ENCODE peak calls at places on chromosomes 2 and 18, in six cellular contexts. One of them, this sample, is unnamed.

GRCh38 chr2:127857494-127857818 is 499 bp downstream of the POLR2D start:
- DNase-seq in activated T-helper 1 cell treated with anti-CD3 and anti-CD28 coated beads, Interleukin-2, amount 50 U/mL, for 16 hours: no peak
- DNase-seq in posterior cingulate gyrus: no peak
- DNase-seq in CD4-positive, alpha-beta T cell: no peak
- DNase-seq in mesothelial cell of epicardium: peak
- DNase-seq in uterus: no peak
- DNase-seq in this sample: peak

GRCh38 chr2:238646803-238647202 is 201.1 kb upstream of the TWIST2 start:
- DNase-seq in activated T-helper 1 cell treated with anti-CD3 and anti-CD28 coated beads, Interleukin-2, amount 50 U/mL, for 16 hours: no peak
- DNase-seq in posterior cingulate gyrus: no peak
- DNase-seq in CD4-positive, alpha-beta T cell: no peak
- DNase-seq in mesothelial cell of epicardium: no peak
- DNase-seq in uterus: no peak
- DNase-seq in this sample: no peak

GRCh38 chr2:30705056-30705455 is 102.2 kb downstream of the CAPN13 start:
- DNase-seq in activated T-helper 1 cell treated with anti-CD3 and anti-CD28 coated beads, Interleukin-2, amount 50 U/mL, for 16 hours: no peak
- DNase-seq in posterior cingulate gyrus: no peak
- DNase-seq in CD4-positive, alpha-beta T cell: no peak
- DNase-seq in mesothelial cell of epicardium: peak
- DNase-seq in uterus: no peak
- DNase-seq in this sample: no peak

GRCh38 chr2:26681656-26682055 is 10.9 kb upstream of the KCNK3 start:
- DNase-seq in activated T-helper 1 cell treated with anti-CD3 and anti-CD28 coated beads, Interleukin-2, amount 50 U/mL, for 16 hours: no peak
- DNase-seq in posterior cingulate gyrus: no peak
- DNase-seq in CD4-positive, alpha-beta T cell: no peak
- DNase-seq in mesothelial cell of epicardium: no peak
- DNase-seq in uterus: no peak
- DNase-seq in this sample: no peak

GRCh38 chr2:20205069-20205468 is 19.9 kb downstream of the SDC1 start:
- DNase-seq in activated T-helper 1 cell treated with anti-CD3 and anti-CD28 coated beads, Interleukin-2, amount 50 U/mL, for 16 hours: no peak
- DNase-seq in posterior cingulate gyrus: no peak
- DNase-seq in CD4-positive, alpha-beta T cell: no peak
- DNase-seq in mesothelial cell of epicardium: no peak
- DNase-seq in uterus: no peak
- DNase-seq in this sample: no peak

GRCh38 chr2:65025453-65026128 is 30.6 kb upstream of the CEP68 start:
- DNase-seq in activated T-helper 1 cell treated with anti-CD3 and anti-CD28 coated beads, Interleukin-2, amount 50 U/mL, for 16 hours: no peak
- DNase-seq in posterior cingulate gyrus: no peak
- DNase-seq in CD4-positive, alpha-beta T cell: no peak
- DNase-seq in mesothelial cell of epicardium: no peak
- DNase-seq in uterus: no peak
- DNase-seq in this sample: no peak

GRCh38 chr2:21657475-21657874 is 533.7 kb downstream of the TDRD15 start:
- DNase-seq in activated T-helper 1 cell treated with anti-CD3 and anti-CD28 coated beads, Interleukin-2, amount 50 U/mL, for 16 hours: no peak
- DNase-seq in posterior cingulate gyrus: no peak
- DNase-seq in CD4-positive, alpha-beta T cell: no peak
- DNase-seq in mesothelial cell of epicardium: no peak
- DNase-seq in uterus: no peak
- DNase-seq in this sample: no peak

GRCh38 chr2:42449163-42450087 is 44.4 kb downstream of the KCNG3 start:
- DNase-seq in activated T-helper 1 cell treated with anti-CD3 and anti-CD28 coated beads, Interleukin-2, amount 50 U/mL, for 16 hours: no peak
- DNase-seq in posterior cingulate gyrus: no peak
- DNase-seq in CD4-positive, alpha-beta T cell: no peak
- DNase-seq in mesothelial cell of epicardium: no peak
- DNase-seq in uterus: no peak
- DNase-seq in this sample: peak

GRCh38 chr2:108182489-108182888 is 57.3 kb upstream of the SULT1C3 start:
- DNase-seq in activated T-helper 1 cell treated with anti-CD3 and anti-CD28 coated beads, Interleukin-2, amount 50 U/mL, for 16 hours: no peak
- DNase-seq in posterior cingulate gyrus: no peak
- DNase-seq in CD4-positive, alpha-beta T cell: no peak
- DNase-seq in mesothelial cell of epicardium: no peak
- DNase-seq in uterus: no peak
- DNase-seq in this sample: no peak

GRCh38 chr18:48803518-48803917 is 147.2 kb downstream of the SMAD7 start:
- DNase-seq in activated T-helper 1 cell treated with anti-CD3 and anti-CD28 coated beads, Interleukin-2, amount 50 U/mL, for 16 hours: no peak
- DNase-seq in posterior cingulate gyrus: no peak
- DNase-seq in CD4-positive, alpha-beta T cell: no peak
- DNase-seq in mesothelial cell of epicardium: peak
- DNase-seq in uterus: peak
- DNase-seq in this sample: no peak

GRCh38 chr2:205835251-205835900 is 153.1 kb downstream of the NRP2 start:
- DNase-seq in activated T-helper 1 cell treated with anti-CD3 and anti-CD28 coated beads, Interleukin-2, amount 50 U/mL, for 16 hours: no peak
- DNase-seq in posterior cingulate gyrus: no peak
- DNase-seq in CD4-positive, alpha-beta T cell: no peak
- DNase-seq in mesothelial cell of epicardium: no peak
- DNase-seq in uterus: peak
- DNase-seq in this sample: no peak

GRCh38 chr18:49017813-49018552 is 67.2 kb upstream of the SMAD7 start:
- DNase-seq in activated T-helper 1 cell treated with anti-CD3 and anti-CD28 coated beads, Interleukin-2, amount 50 U/mL, for 16 hours: no peak
- DNase-seq in posterior cingulate gyrus: peak
- DNase-seq in CD4-positive, alpha-beta T cell: no peak
- DNase-seq in mesothelial cell of epicardium: peak
- DNase-seq in uterus: peak
- DNase-seq in this sample: no peak

GRCh38 chr2:172693037-172693436 is 42.6 kb upstream of the RAPGEF4 start:
- DNase-seq in activated T-helper 1 cell treated with anti-CD3 and anti-CD28 coated beads, Interleukin-2, amount 50 U/mL, for 16 hours: no peak
- DNase-seq in posterior cingulate gyrus: no peak
- DNase-seq in CD4-positive, alpha-beta T cell: no peak
- DNase-seq in mesothelial cell of epicardium: no peak
- DNase-seq in uterus: peak
- DNase-seq in this sample: peak

GRCh38 chr2:145692971-145693478 is 1173.1 kb upstream of the ZEB2 start:
- DNase-seq in activated T-helper 1 cell treated with anti-CD3 and anti-CD28 coated beads, Interleukin-2, amount 50 U/mL, for 16 hours: no peak
- DNase-seq in posterior cingulate gyrus: no peak
- DNase-seq in CD4-positive, alpha-beta T cell: no peak
- DNase-seq in mesothelial cell of epicardium: no peak
- DNase-seq in uterus: no peak
- DNase-seq in this sample: no peak

GRCh38 chr2:201260302-201260800 is at the start of gene CASP8:
- DNase-seq in activated T-helper 1 cell treated with anti-CD3 and anti-CD28 coated beads, Interleukin-2, amount 50 U/mL, for 16 hours: peak
- DNase-seq in posterior cingulate gyrus: no peak
- DNase-seq in CD4-positive, alpha-beta T cell: peak
- DNase-seq in mesothelial cell of epicardium: no peak
- DNase-seq in uterus: peak
- DNase-seq in this sample: no peak

GRCh38 chr2:238898534-238899281 is 50.8 kb downstream of the TWIST2 start:
- DNase-seq in activated T-helper 1 cell treated with anti-CD3 and anti-CD28 coated beads, Interleukin-2, amount 50 U/mL, for 16 hours: no peak
- DNase-seq in posterior cingulate gyrus: no peak
- DNase-seq in CD4-positive, alpha-beta T cell: no peak
- DNase-seq in mesothelial cell of epicardium: no peak
- DNase-seq in uterus: no peak
- DNase-seq in this sample: peak

GRCh38 chr2:101388232-101388631 is 929 bp upstream of the CREG2 start:
- DNase-seq in activated T-helper 1 cell treated with anti-CD3 and anti-CD28 coated beads, Interleukin-2, amount 50 U/mL, for 16 hours: no peak
- DNase-seq in posterior cingulate gyrus: no peak
- DNase-seq in CD4-positive, alpha-beta T cell: no peak
- DNase-seq in mesothelial cell of epicardium: no peak
- DNase-seq in uterus: no peak
- DNase-seq in this sample: no peak

GRCh38 chr2:75710577-75711253 is at the start of gene GCFC2:
- DNase-seq in activated T-helper 1 cell treated with anti-CD3 and anti-CD28 coated beads, Interleukin-2, amount 50 U/mL, for 16 hours: peak
- DNase-seq in posterior cingulate gyrus: peak
- DNase-seq in CD4-positive, alpha-beta T cell: peak
- DNase-seq in mesothelial cell of epicardium: peak
- DNase-seq in uterus: peak
- DNase-seq in this sample: peak

GRCh38 chr2:189014426-189015138 is 40.4 kb downstream of the COL3A1 start:
- DNase-seq in activated T-helper 1 cell treated with anti-CD3 and anti-CD28 coated beads, Interleukin-2, amount 50 U/mL, for 16 hours: no peak
- DNase-seq in posterior cingulate gyrus: no peak
- DNase-seq in CD4-positive, alpha-beta T cell: no peak
- DNase-seq in mesothelial cell of epicardium: no peak
- DNase-seq in uterus: no peak
- DNase-seq in this sample: no peak

GRCh38 chr2:16774980-16775963 is 109.6 kb upstream of the CYRIA start:
- DNase-seq in activated T-helper 1 cell treated with anti-CD3 and anti-CD28 coated beads, Interleukin-2, amount 50 U/mL, for 16 hours: no peak
- DNase-seq in posterior cingulate gyrus: peak
- DNase-seq in CD4-positive, alpha-beta T cell: no peak
- DNase-seq in mesothelial cell of epicardium: no peak
- DNase-seq in uterus: no peak
- DNase-seq in this sample: peak

GRCh38 chr2:239327536-239328305 is 73.1 kb downstream of the HDAC4 start:
- DNase-seq in activated T-helper 1 cell treated with anti-CD3 and anti-CD28 coated beads, Interleukin-2, amount 50 U/mL, for 16 hours: no peak
- DNase-seq in posterior cingulate gyrus: no peak
- DNase-seq in CD4-positive, alpha-beta T cell: no peak
- DNase-seq in mesothelial cell of epicardium: peak
- DNase-seq in uterus: peak
- DNase-seq in this sample: no peak

GRCh38 chr18:22346968-22347611 is 70.6 kb downstream of the CTAGE1 start:
- DNase-seq in activated T-helper 1 cell treated with anti-CD3 and anti-CD28 coated beads, Interleukin-2, amount 50 U/mL, for 16 hours: no peak
- DNase-seq in posterior cingulate gyrus: no peak
- DNase-seq in CD4-positive, alpha-beta T cell: no peak
- DNase-seq in mesothelial cell of epicardium: no peak
- DNase-seq in uterus: peak
- DNase-seq in this sample: no peak

GRCh38 chr2:175019566-175020327 is 14.6 kb upstream of the CHN1 start:
- DNase-seq in activated T-helper 1 cell treated with anti-CD3 and anti-CD28 coated beads, Interleukin-2, amount 50 U/mL, for 16 hours: no peak
- DNase-seq in posterior cingulate gyrus: no peak
- DNase-seq in CD4-positive, alpha-beta T cell: no peak
- DNase-seq in mesothelial cell of epicardium: no peak
- DNase-seq in uterus: no peak
- DNase-seq in this sample: no peak

GRCh38 chr2:206958236-206958635 is 18.9 kb downstream of the CPO start:
- DNase-seq in activated T-helper 1 cell treated with anti-CD3 and anti-CD28 coated beads, Interleukin-2, amount 50 U/mL, for 16 hours: no peak
- DNase-seq in posterior cingulate gyrus: no peak
- DNase-seq in CD4-positive, alpha-beta T cell: no peak
- DNase-seq in mesothelial cell of epicardium: no peak
- DNase-seq in uterus: no peak
- DNase-seq in this sample: no peak

GRCh38 chr2:235225261-235225660 is 268.6 kb upstream of the AGAP1 start:
- DNase-seq in activated T-helper 1 cell treated with anti-CD3 and anti-CD28 coated beads, Interleukin-2, amount 50 U/mL, for 16 hours: no peak
- DNase-seq in posterior cingulate gyrus: no peak
- DNase-seq in CD4-positive, alpha-beta T cell: no peak
- DNase-seq in mesothelial cell of epicardium: no peak
- DNase-seq in uterus: no peak
- DNase-seq in this sample: no peak

GRCh38 chr18:27959101-27959500 is 217.8 kb downstream of the CDH2 start:
- DNase-seq in activated T-helper 1 cell treated with anti-CD3 and anti-CD28 coated beads, Interleukin-2, amount 50 U/mL, for 16 hours: no peak
- DNase-seq in posterior cingulate gyrus: no peak
- DNase-seq in CD4-positive, alpha-beta T cell: no peak
- DNase-seq in mesothelial cell of epicardium: no peak
- DNase-seq in uterus: no peak
- DNase-seq in this sample: no peak

GRCh38 chr2:178553047-178553446 is 72.8 kb downstream of the PLEKHA3 start:
- DNase-seq in activated T-helper 1 cell treated with anti-CD3 and anti-CD28 coated beads, Interleukin-2, amount 50 U/mL, for 16 hours: no peak
- DNase-seq in posterior cingulate gyrus: no peak
- DNase-seq in CD4-positive, alpha-beta T cell: no peak
- DNase-seq in mesothelial cell of epicardium: no peak
- DNase-seq in uterus: no peak
- DNase-seq in this sample: no peak

This sample was measured in cerebellum.